ENCODE peak calls at places on chromosomes 13 and 19, in seven cellular contexts. One of them, this sample, is unnamed.

GRCh38 chr13:29849731-29850212 is 645 bp downstream of the UBL3 start:
- DNase-seq in endodermal cell: peak; percentile 75
- DNase-seq in RPMI8226: peak; percentile 20
- DNase-seq in nucleus accumbens: peak; percentile 61
- DNase-seq in NCI-H2081: peak; percentile 60
- DNase-seq in CD8-positive, alpha-beta memory T cell: peak; percentile 38
- DNase-seq in NCI-H187 treated with DMSO at 0.1 percent for 48 hours: no peak
- DNase-seq in this sample: peak; percentile 73

GRCh38 chr13:57632276-57633140 is 964 bp downstream of the PCDH17 start:
- DNase-seq in NCI-H2081: no peak
- DNase-seq in CD8-positive, alpha-beta memory T cell: no peak
- DNase-seq in NCI-H187 treated with DMSO at 0.1 percent for 48 hours: no peak
- DNase-seq in RPMI8226: no peak
- DNase-seq in nucleus accumbens: peak; percentile 47
- DNase-seq in endodermal cell: peak; percentile 85
- DNase-seq in this sample: no peak

GRCh38 chr13:104315606-104316005 is 1249.4 kb upstream of the SLC10A2 start:
- DNase-seq in NCI-H2081: no peak
- DNase-seq in NCI-H187 treated with DMSO at 0.1 percent for 48 hours: no peak
- DNase-seq in nucleus accumbens: no peak
- DNase-seq in endodermal cell: no peak
- DNase-seq in CD8-positive, alpha-beta memory T cell: no peak
- DNase-seq in RPMI8226: no peak
- DNase-seq in this sample: peak; percentile 86

GRCh38 chr19:44703336-44704078 is 4.6 kb downstream of the CEACAM16 start:
- DNase-seq in NCI-H187 treated with DMSO at 0.1 percent for 48 hours: no peak
- DNase-seq in CD8-positive, alpha-beta memory T cell: no peak
- DNase-seq in NCI-H2081: no peak
- DNase-seq in nucleus accumbens: no peak
- DNase-seq in endodermal cell: no peak
- DNase-seq in RPMI8226: no peak
- DNase-seq in this sample: no peak

GRCh38 chr13:39330504-39330903 is 272.5 kb downstream of the LHFPL6 start:
- DNase-seq in endodermal cell: no peak
- DNase-seq in RPMI8226: no peak
- DNase-seq in NCI-H187 treated with DMSO at 0.1 percent for 48 hours: no peak
- DNase-seq in CD8-positive, alpha-beta memory T cell: no peak
- DNase-seq in nucleus accumbens: no peak
- DNase-seq in NCI-H2081: no peak
- DNase-seq in this sample: no peak

GRCh38 chr13:22061371-22061805 is 390.5 kb downstream of the FGF9 start:
- DNase-seq in CD8-positive, alpha-beta memory T cell: peak; percentile 37
- DNase-seq in endodermal cell: peak; percentile 71
- DNase-seq in NCI-H187 treated with DMSO at 0.1 percent for 48 hours: no peak
- DNase-seq in RPMI8226: no peak
- DNase-seq in NCI-H2081: peak; percentile 89
- DNase-seq in nucleus accumbens: no peak
- DNase-seq in this sample: no peak

GRCh38 chr13:75458696-75459422 is 23.1 kb downstream of the TBC1D4 start:
- DNase-seq in NCI-H2081: peak; percentile 85
- DNase-seq in NCI-H187 treated with DMSO at 0.1 percent for 48 hours: no peak
- DNase-seq in nucleus accumbens: no peak
- DNase-seq in RPMI8226: no peak
- DNase-seq in CD8-positive, alpha-beta memory T cell: no peak
- DNase-seq in endodermal cell: peak; percentile 59
- DNase-seq in this sample: no peak

GRCh38 chr19:50383307-50383851 is 768 bp upstream of the POLD1 start:
- DNase-seq in endodermal cell: no peak
- DNase-seq in NCI-H2081: peak; percentile 37
- DNase-seq in RPMI8226: no peak
- DNase-seq in CD8-positive, alpha-beta memory T cell: no peak
- DNase-seq in NCI-H187 treated with DMSO at 0.1 percent for 48 hours: no peak
- DNase-seq in nucleus accumbens: peak; percentile 32
- DNase-seq in this sample: no peak

GRCh38 chr13:68984688-68985319 is 1122.8 kb upstream of the ATXN8OS start:
- DNase-seq in endodermal cell: no peak
- DNase-seq in NCI-H187 treated with DMSO at 0.1 percent for 48 hours: no peak
- DNase-seq in nucleus accumbens: no peak
- DNase-seq in NCI-H2081: no peak
- DNase-seq in RPMI8226: no peak
- DNase-seq in CD8-positive, alpha-beta memory T cell: no peak
- DNase-seq in this sample: no peak

GRCh38 chr13:107124129-107124718 is 556.3 kb upstream of the ARGLU1 start:
- DNase-seq in RPMI8226: peak; percentile 10
- DNase-seq in NCI-H2081: peak; percentile 44
- DNase-seq in nucleus accumbens: no peak
- DNase-seq in endodermal cell: no peak
- DNase-seq in CD8-positive, alpha-beta memory T cell: no peak
- DNase-seq in NCI-H187 treated with DMSO at 0.1 percent for 48 hours: no peak
- DNase-seq in this sample: peak; percentile 4

GRCh38 chr13:80873589-80873988 is 532.7 kb upstream of the SPRY2 start:
- DNase-seq in RPMI8226: no peak
- DNase-seq in NCI-H2081: no peak
- DNase-seq in CD8-positive, alpha-beta memory T cell: no peak
- DNase-seq in endodermal cell: no peak
- DNase-seq in NCI-H187 treated with DMSO at 0.1 percent for 48 hours: no peak
- DNase-seq in nucleus accumbens: no peak
- DNase-seq in this sample: no peak

GRCh38 chr13:72973234-72973633 is 85.6 kb upstream of the KLF5 start:
- DNase-seq in endodermal cell: no peak
- DNase-seq in CD8-positive, alpha-beta memory T cell: no peak
- DNase-seq in nucleus accumbens: no peak
- DNase-seq in NCI-H187 treated with DMSO at 0.1 percent for 48 hours: no peak
- DNase-seq in NCI-H2081: no peak
- DNase-seq in RPMI8226: no peak
- DNase-seq in this sample: no peak

GRCh38 chr19:17411801-17412200 is 6.4 kb upstream of the BST2 start:
- DNase-seq in nucleus accumbens: no peak
- DNase-seq in CD8-positive, alpha-beta memory T cell: no peak
- DNase-seq in RPMI8226: no peak
- DNase-seq in endodermal cell: peak; percentile 49
- DNase-seq in NCI-H187 treated with DMSO at 0.1 percent for 48 hours: no peak
- DNase-seq in NCI-H2081: no peak
- DNase-seq in this sample: no peak